ENCODE peak calls at places on chromosome 2, in seven cellular contexts. U is fibroblast of mammary gland; C is body of pancreas; V is naive thymus-derived CD8-positive, alpha-beta T cell; E is stimulated activated CD4-positive, alpha-beta T cell treated with anti-CD3 and anti-CD28 coated beads, Interleukin-4, amount 100 ng/mL, for 48 hours; A is MV-4-11; H is WERI-Rb-1. X is an unnamed sample.

GRCh38 chr2:11396690-11396985 is 52.2 kb upstream of the ROCK2 start:
- DNase-seq in U (no peak), C (no peak), V (no peak), E (no peak), A (no peak), H (no peak), X (no peak)

GRCh38 chr2:183078163-183078466 is 432 bp upstream of the DUSP19 start:
- DNase-seq in U (no peak), C (no peak), V (no peak), E (no peak), A (peak), H (peak), X (no peak)

GRCh38 chr2:29401994-29402393 is 286.8 kb downstream of the CLIP4 start:
- DNase-seq in U (no peak), C (peak), V (no peak), E (no peak), A (no peak), H (no peak), X (no peak)

GRCh38 chr2:39508243-39508642 is 71.2 kb upstream of the MAP4K3 start:
- DNase-seq in U (peak), C (no peak), V (no peak), E (no peak), A (no peak), H (no peak), X (no peak)

GRCh38 chr2:236943068-236943467 is 142.6 kb upstream of the COPS8 start:
- DNase-seq in U (no peak), C (no peak), V (no peak), E (no peak), A (no peak), H (no peak), X (no peak)

GRCh38 chr2:69619725-69620124 is 23.8 kb downstream of the AAK1 start:
- DNase-seq in U (no peak), C (no peak), V (no peak), E (no peak), A (peak), H (no peak), X (no peak)

GRCh38 chr2:195486987-195487644 is 169.9 kb upstream of the SLC39A10 start:
- DNase-seq in U (peak), C (no peak), V (no peak), E (no peak), A (peak), H (no peak), X (peak)

GRCh38 chr2:162062559-162062958 is 11.5 kb downstream of the DPP4 start:
- DNase-seq in U (no peak), C (no peak), V (no peak), E (no peak), A (no peak), H (no peak), X (no peak)

GRCh38 chr2:192254444-192254843 is 59.7 kb upstream of the TMEFF2 start:
- DNase-seq in U (no peak), C (no peak), V (no peak), E (no peak), A (no peak), H (no peak), X (no peak)

X was measured in foreskin keratinocyte.